ENCODE peak calls at places on chromosomes 13 and 19, in nine cellular contexts. Z is memory B cell, E is HCT116, G is NCI-H1092, U is activated T-cell treated with anti-CD3 and anti-CD28 coated beads for 4 hours, R is caudate nucleus, N is HFF-Myc, P is ELR, M is GM04504. B is an unnamed sample.

GRCh38 chr19:18414504-18415176 is 4.6 kb upstream of the SSBP4 start:
- DNase-seq in U (no peak), M (no peak), P (peak), N (no peak), R (no peak), Z (no peak), G (no peak), E (no peak), B (no peak)

GRCh38 chr13:46621133-46621532 is 68.2 kb downstream of the LRCH1 start:
- DNase-seq in G (no peak), N (no peak), P (peak), U (no peak), R (no peak), Z (no peak), E (no peak), M (no peak), B (no peak)

GRCh38 chr19:48186541-48186991 is 16.1 kb downstream of the ZSWIM9 start:
- DNase-seq in M (no peak), E (no peak), N (no peak), Z (no peak), G (no peak), U (no peak), P (no peak), R (no peak), B (no peak)

GRCh38 chr13:23268441-23268840 is 87.7 kb downstream of the SGCG start:
- DNase-seq in R (no peak), M (no peak), U (no peak), Z (no peak), G (no peak), E (no peak), N (no peak), P (no peak), B (no peak)

GRCh38 chr13:80975903-80976302 is 635.0 kb upstream of the SPRY2 start:
- DNase-seq in U (no peak), N (no peak), M (no peak), E (no peak), R (no peak), P (no peak), Z (no peak), G (no peak), B (no peak)

GRCh38 chr19:13103961-13104847 is 1.5 kb upstream of the LYL1 start:
- DNase-seq in E (no peak), R (no peak), P (no peak), U (peak), N (no peak), Z (peak), M (no peak), G (no peak), B (no peak)

GRCh38 chr13:99870541-99870940 is 101.0 kb downstream of the ZIC5 start:
- DNase-seq in R (no peak), M (no peak), G (peak), P (no peak), N (no peak), Z (no peak), U (no peak), E (no peak), B (peak)

GRCh38 chr13:44685641-44686040 is 109.5 kb upstream of the TSC22D1 start:
- DNase-seq in M (no peak), G (no peak), Z (no peak), P (peak), R (no peak), U (no peak), N (no peak), E (no peak), B (no peak)

GRCh38 chr19:55418185-55418584 is 10.6 kb upstream of the UBE2S start:
- DNase-seq in E (peak), R (no peak), Z (peak), N (peak), U (peak), G (no peak), P (peak), M (peak), B (peak)

GRCh38 chr13:59269476-59269875 is 894.3 kb downstream of the DIAPH3 start:
- DNase-seq in R (no peak), U (no peak), P (peak), Z (no peak), G (no peak), M (no peak), E (no peak), N (no peak), B (no peak)

GRCh38 chr19:49591731-49592485 is 926 bp downstream of the PRR12 start:
- DNase-seq in N (no peak), U (peak), Z (no peak), M (no peak), G (peak), E (no peak), R (no peak), P (peak), B (no peak)

GRCh38 chr13:110685305-110685704 is 20.6 kb downstream of the CARS2 start:
- DNase-seq in U (no peak), P (peak), Z (no peak), R (no peak), M (peak), E (no peak), G (no peak), N (no peak), B (no peak)

GRCh38 chr19:3189702-3190469 is 4.2 kb downstream of the NCLN start:
- DNase-seq in G (no peak), R (no peak), U (no peak), E (no peak), N (no peak), P (no peak), Z (no peak), M (no peak), B (no peak)

GRCh38 chr13:111328803-111329410 is 8.5 kb downstream of the TEX29 start:
- DNase-seq in P (no peak), G (no peak), Z (no peak), E (no peak), N (no peak), M (no peak), R (no peak), U (no peak), B (no peak)

GRCh38 chr19:18203408-18203862 is 407 bp downstream of the RAB3A start:
- DNase-seq in Z (peak), M (no peak), U (no peak), R (no peak), N (no peak), P (peak), E (no peak), G (no peak), B (peak)

GRCh38 chr19:912181-913079 is 589 bp downstream of the R3HDM4 start:
- DNase-seq in R (no peak), P (peak), Z (peak), M (no peak), G (no peak), E (no peak), U (no peak), N (no peak), B (no peak)

GRCh38 chr19:8811315-8812172 is 20.6 kb downstream of the ZNF558 start:
- DNase-seq in G (no peak), M (no peak), E (no peak), U (no peak), Z (no peak), N (no peak), P (peak), R (no peak), B (no peak)

GRCh38 chr13:97191615-97192014 is 30.5 kb upstream of the MBNL2 start:
- DNase-seq in G (no peak), Z (no peak), M (no peak), E (no peak), R (no peak), P (no peak), N (no peak), U (no peak), B (peak)

GRCh38 chr19:50488795-50489194 is 12.1 kb upstream of the GARIN5A start:
- DNase-seq in Z (no peak), U (no peak), N (no peak), P (no peak), G (no peak), E (no peak), M (no peak), R (no peak), B (no peak)

GRCh38 chr19:11279505-11280236 is 16.3 kb upstream of the TSPAN16 start:
- DNase-seq in N (no peak), P (no peak), E (no peak), G (no peak), R (no peak), U (no peak), Z (no peak), M (no peak), B (no peak)

GRCh38 chr19:27522223-27522622 is 1690.7 kb downstream of the UQCRFS1 start:
- DNase-seq in U (no peak), N (no peak), P (no peak), R (no peak), G (no peak), E (no peak), M (no peak), Z (no peak), B (no peak)

GRCh38 chr13:76293346-76293745 is 592.9 kb downstream of the KCTD12 start:
- DNase-seq in P (peak), Z (no peak), G (no peak), R (no peak), N (no peak), M (peak), U (no peak), E (no peak), B (no peak)

GRCh38 chr13:46171739-46172138 is 10.2 kb downstream of the LCP1 start:
- DNase-seq in P (no peak), E (no peak), Z (no peak), R (no peak), M (no peak), G (no peak), U (no peak), N (no peak), B (no peak)

GRCh38 chr19:38425222-38425809 is 703 bp downstream of the RASGRP4 start:
- DNase-seq in G (no peak), Z (no peak), N (no peak), P (no peak), U (no peak), R (no peak), M (no peak), E (no peak), B (no peak)

GRCh38 chr19:52094526-52094925 is 1.0 kb downstream of the ZNF841 start:
- DNase-seq in E (no peak), R (no peak), U (no peak), N (no peak), Z (no peak), P (peak), G (no peak), M (no peak), B (no peak)

GRCh38 chr19:2552859-2553258 is 76.9 kb downstream of the GADD45B start:
- DNase-seq in R (no peak), N (no peak), G (no peak), M (no peak), E (no peak), P (peak), Z (peak), U (no peak), B (no peak)

GRCh38 chr13:106536244-106537034 is 977 bp upstream of the EFNB2 start:
- DNase-seq in N (peak), Z (peak), R (peak), U (peak), G (peak), E (peak), P (peak), M (peak), B (peak)

GRCh38 chr13:86567119-86567518 is 767.9 kb upstream of the SLITRK6 start:
- DNase-seq in P (no peak), G (no peak), N (no peak), R (no peak), M (no peak), U (no peak), Z (no peak), E (no peak), B (no peak)

GRCh38 chr19:45954132-45954531 is 19.5 kb downstream of the NOVA2 start:
- DNase-seq in Z (no peak), G (no peak), M (no peak), N (no peak), U (no peak), R (no peak), P (no peak), E (no peak), B (peak)

GRCh38 chr19:35734273-35734672 is 8.0 kb downstream of the IGFLR1 start:
- DNase-seq in Z (no peak), E (no peak), G (no peak), P (no peak), R (no peak), M (no peak), N (no peak), U (no peak), B (no peak)

GRCh38 chr13:112904436-112904960 is 64.5 kb upstream of the MCF2L start:
- DNase-seq in M (no peak), N (no peak), P (no peak), Z (no peak), U (no peak), E (no peak), G (no peak), R (no peak), B (no peak)

GRCh38 chr13:44715287-44716224 is 139.4 kb upstream of the TSC22D1 start:
- DNase-seq in P (no peak), N (peak), G (peak), Z (no peak), R (no peak), M (no peak), U (no peak), E (no peak), B (no peak)

B was measured in SHP77.